ENCODE peak calls at places on chromosomes 1 and 21, in five cellular contexts. R is aorta, Y is A549, N is K562, Q is uterus. H is an unnamed sample. For H3K4me1, the result is how much of the 10 kb centered on the place peaks cover.

GRCh38 chr1:29396438-29397255 is 160.3 kb downstream of the PTPRU start:
- DNase-seq in Y (no peak), N (no peak), R (no peak), Q (no peak), H (no peak)

GRCh38 chr1:31127266-31127665 is 61.7 kb upstream of the PUM1 start:
- DNase-seq in Y (no peak), N (no peak), R (no peak), Q (no peak), H (no peak)

GRCh38 chr1:105072850-105073249 is 1323.2 kb downstream of the AMY1C start:
- DNase-seq in Y (no peak), N (peak), Q (no peak), R (no peak), H (no peak)

GRCh38 chr1:47708658-47709301 is 270.9 kb downstream of the FOXD2 start:
- DNase-seq in Y (peak), R (no peak), Q (no peak), N (no peak), H (peak)

GRCh38 chr1:1763657-1764621 is 14.3 kb downstream of the NADK start:
- DNase-seq in Q (no peak), R (peak), N (no peak), Y (peak), H (no peak)

GRCh38 chr1:41380979-41381690 is 19.9 kb downstream of the FOXO6 start:
- DNase-seq in Y (no peak), R (peak), Q (peak), N (peak), H (peak)

GRCh38 chr1:18972531-18972930 is 16.1 kb upstream of the IFFO2 start:
- DNase-seq in R (peak), Y (peak), Q (no peak), N (no peak), H (no peak)

GRCh38 chr1:205068457-205069035 is 15.7 kb downstream of the TMEM81 start:
- DNase-seq in Y (no peak), N (no peak), R (no peak), Q (no peak), H (no peak)

GRCh38 chr1:183736391-183736790 is 68.5 kb upstream of the RGL1 start:
- DNase-seq in R (no peak), N (no peak), Q (no peak), Y (no peak), H (no peak)

GRCh38 chr1:217431395-217431794 is 199.5 kb downstream of the GPATCH2 start:
- DNase-seq in Y (no peak), R (no peak), Q (no peak), N (no peak), H (no peak)

GRCh38 chr1:23100074-23100748 is 68.4 kb downstream of the LUZP1 start:
- DNase-seq in N (no peak), Y (peak), Q (no peak), R (peak), H (no peak)

GRCh38 chr1:119551218-119551617 is 44.2 kb downstream of the HSD3B1 start:
- DNase-seq in R (no peak), Y (no peak), Q (no peak), N (no peak), H (no peak)

GRCh38 chr1:73947009-73947408 is 251.0 kb downstream of the LRRIQ3 start:
- DNase-seq in Y (no peak), Q (no peak), N (no peak), R (no peak), H (no peak)

GRCh38 chr21:35932232-35932911 is 128.0 kb downstream of the SETD4 start:
- DNase-seq in Q (peak), Y (peak), R (peak), N (peak), H (no peak)
- H3K4me3 ChIP-seq in Q (no peak), Y (no peak), R (no peak), N (no peak), H (no peak)

DNA sequence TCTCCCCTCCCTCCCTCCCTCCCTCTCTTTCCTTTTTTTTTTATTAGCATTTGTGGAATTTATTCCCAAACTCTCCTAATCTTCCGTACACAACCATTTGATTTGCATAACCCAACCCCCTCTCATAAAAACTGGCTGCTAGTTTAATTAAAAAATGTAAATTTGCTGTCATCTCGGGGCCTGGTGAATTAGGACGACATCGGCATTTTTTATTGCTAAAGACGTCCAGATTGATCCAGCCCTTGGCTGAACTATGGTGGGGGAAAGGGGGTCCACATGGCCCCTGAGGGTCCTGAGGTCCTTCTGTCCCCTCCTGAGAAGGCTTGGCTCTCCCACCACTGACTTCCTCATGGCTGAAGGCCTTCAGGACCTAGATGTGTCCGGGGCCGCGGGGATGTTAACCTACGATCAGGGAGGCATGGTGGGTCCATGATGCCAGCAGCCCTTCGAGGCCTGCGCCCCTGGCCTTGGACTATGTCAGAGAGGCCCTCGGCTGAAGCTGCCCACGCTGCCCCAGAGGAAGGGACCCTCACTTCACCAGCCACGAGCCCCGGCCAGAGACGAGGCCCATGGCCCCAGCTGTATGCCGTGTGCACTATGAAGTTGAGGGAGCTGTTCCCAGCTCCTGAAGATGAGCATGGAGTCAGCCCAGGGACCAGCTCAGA is 105.2 kb downstream of the CASZ1 start:
- DNase-seq in Y (no peak), Q (no peak), R (no peak), N (no peak), H (no peak)
- H3K4me1 ChIP-seq in Y (under half), Q (under half), R (under half), N (half or more), H (under half)

GRCh38 chr1:78231477-78231876 is 185.7 kb downstream of the GIPC2 start:
- DNase-seq in Y (no peak), Q (no peak), R (no peak), N (no peak), H (no peak)
- H3K4me3 ChIP-seq in Y (no peak), Q (no peak), R (no peak), N (no peak), H (no peak)

DNA sequence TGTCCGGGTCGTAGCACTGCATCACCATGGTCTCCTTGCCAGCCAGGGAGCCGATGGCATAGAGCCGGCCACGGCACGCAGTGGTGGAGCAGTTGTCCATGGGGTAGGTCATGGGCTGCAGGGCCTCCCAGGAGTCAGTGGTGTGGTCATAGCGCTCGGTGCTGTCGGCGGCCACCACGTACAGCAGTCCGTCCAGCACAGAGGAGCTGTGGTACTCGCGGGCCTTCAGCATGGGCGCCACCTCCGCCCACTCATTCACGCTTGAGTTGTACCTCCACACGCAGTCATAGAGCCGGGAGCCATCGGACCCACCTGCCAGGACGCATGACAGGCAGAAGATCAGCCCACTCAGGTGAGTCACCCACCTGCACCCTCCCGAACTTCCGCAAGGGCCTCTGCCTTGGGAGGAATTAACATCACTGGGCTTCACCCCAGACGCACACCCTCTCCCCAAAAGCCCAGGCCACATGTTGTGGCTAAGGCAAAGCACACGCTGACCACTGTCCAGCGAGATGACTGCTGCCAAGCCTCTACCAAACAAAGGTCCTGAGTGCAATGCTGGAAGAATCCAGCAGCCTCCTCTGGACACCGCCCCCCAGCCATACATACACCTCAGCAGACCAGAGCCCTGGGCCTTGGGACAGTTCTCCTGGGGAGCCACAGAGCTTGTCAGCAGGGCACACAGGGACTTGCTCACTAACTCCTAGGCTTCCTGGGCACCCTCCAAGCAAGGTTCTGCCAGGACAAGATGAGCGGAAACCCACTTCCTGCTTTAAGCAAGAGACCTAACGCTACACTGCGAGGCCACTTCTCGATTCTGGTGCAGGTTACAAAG is 3.3 kb downstream of the KLHL21 start:
- DNase-seq in Y (no peak), R (no peak), Q (no peak), N (no peak), H (no peak)
- H3K4me1 ChIP-seq in Y (under half), R (under half), Q (under half), N (half or more), H (under half)

GRCh38 chr21:32252136-32252535 is 26.7 kb downstream of the MIS18A start:
- DNase-seq in Q (no peak), R (no peak), N (no peak), Y (no peak), H (no peak)

GRCh38 chr21:32249551-32250280 is 29.1 kb downstream of the MIS18A start:
- DNase-seq in Y (no peak), Q (no peak), N (no peak), R (no peak), H (no peak)

GRCh38 chr21:32256226-32256625 is 22.6 kb downstream of the MIS18A start:
- DNase-seq in Q (no peak), N (no peak), Y (no peak), R (no peak), H (no peak)

GRCh38 chr21:32256873-32257620 is 21.8 kb downstream of the MIS18A start:
- DNase-seq in Y (peak), Q (peak), R (peak), N (no peak), H (no peak)

DNA sequence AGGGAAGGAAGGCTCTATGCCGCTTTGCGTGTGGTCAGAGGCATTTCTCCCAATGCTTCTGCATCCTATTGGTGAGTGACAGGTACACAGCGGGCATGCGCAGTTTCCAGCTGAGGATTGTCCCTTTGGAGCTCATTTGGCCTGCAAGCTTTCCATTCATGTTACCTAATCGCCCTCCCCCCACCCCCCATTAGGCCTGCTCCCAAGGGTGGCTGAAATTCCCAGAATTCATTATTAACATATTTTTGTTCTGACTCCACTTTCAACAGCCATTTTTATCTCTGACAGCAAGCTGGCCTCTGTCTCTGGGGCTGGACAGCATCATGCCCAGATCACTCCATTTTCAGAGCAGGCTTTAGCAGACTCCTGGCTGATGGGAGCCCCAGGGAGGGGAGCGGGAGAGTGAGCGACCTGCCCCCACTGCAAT is 25.6 kb downstream of the MIS18A start:
- DNase-seq in Q (peak), Y (no peak), R (peak), N (no peak), H (no peak)
- H3K4me3 ChIP-seq in Q (no peak), Y (no peak), R (no peak), N (no peak), H (no peak)